ENCODE peak calls at places on chromosomes 3 and 15, in nine cellular contexts. M, D, R, Y, O, E, P, K and N are unnamed samples.

GRCh38 chr3:167346171-167346570 is 33.9 kb downstream of the ZBBX start:
- DNase-seq in M (no peak), D (no peak), R (no peak), Y (no peak), O (no peak), E (no peak), P (no peak), K (no peak), N (no peak)

GRCh38 chr3:141294848-141295247 is 63.2 kb downstream of the PXYLP1 start:
- DNase-seq in M (peak), D (no peak), R (peak), Y (no peak), O (no peak), E (peak), P (no peak), K (peak), N (peak)

GRCh38 chr3:148464246-148464645 is 233.5 kb upstream of the AGTR1 start:
- DNase-seq in M (no peak), D (no peak), R (peak), Y (no peak), O (no peak), E (no peak), P (no peak), K (peak), N (peak)

GRCh38 chr3:188149587-188149986 is 4.4 kb upstream of the LPP start:
- DNase-seq in M (no peak), D (no peak), R (no peak), Y (no peak), O (no peak), E (no peak), P (no peak), K (no peak), N (no peak)

GRCh38 chr15:51387699-51388041 is 46.2 kb downstream of the GLDN start:
- DNase-seq in M (no peak), D (no peak), R (no peak), Y (no peak), O (no peak), E (no peak), P (no peak), K (no peak), N (no peak)

GRCh38 chr15:76418352-76419140 is 82.0 kb downstream of the ISL2 start:
- DNase-seq in M (no peak), D (no peak), R (no peak), Y (no peak), O (no peak), E (no peak), P (no peak), K (no peak), N (no peak)

GRCh38 chr3:147419062-147419701 is 10.0 kb downstream of the ZIC1 start:
- DNase-seq in M (peak), D (peak), R (peak), Y (peak), O (no peak), E (peak), P (no peak), K (peak), N (peak)

GRCh38 chr15:94185547-94186236 is 45.7 kb upstream of the MCTP2 start:
- DNase-seq in M (no peak), D (no peak), R (no peak), Y (no peak), O (no peak), E (no peak), P (no peak), K (no peak), N (no peak)

GRCh38 chr3:12959395-12959794 is 113.8 kb downstream of the IQSEC1 start:
- DNase-seq in M (no peak), D (no peak), R (no peak), Y (no peak), O (no peak), E (no peak), P (no peak), K (no peak), N (no peak)

GRCh38 chr3:182258538-182259177 is 534.6 kb upstream of the ATP11B start:
- DNase-seq in M (no peak), D (no peak), R (peak), Y (peak), O (no peak), E (peak), P (no peak), K (peak), N (peak)

GRCh38 chr3:197001972-197002700 is 27.5 kb downstream of the MELTF start:
- DNase-seq in M (peak), D (peak), R (no peak), Y (peak), O (no peak), E (no peak), P (no peak), K (peak), N (peak)

GRCh38 chr15:39908186-39908585 is 11.9 kb downstream of the GPR176 start:
- DNase-seq in M (peak), D (no peak), R (peak), Y (no peak), O (no peak), E (peak), P (no peak), K (peak), N (peak)

GRCh38 chr15:57994468-57995154 is 70.9 kb downstream of the ALDH1A2 start:
- DNase-seq in M (no peak), D (no peak), R (no peak), Y (no peak), O (no peak), E (no peak), P (no peak), K (no peak), N (peak)

GRCh38 chr3:13013994-13014754 is 59.1 kb downstream of the IQSEC1 start:
- DNase-seq in M (no peak), D (no peak), R (no peak), Y (no peak), O (peak), E (no peak), P (no peak), K (no peak), N (no peak)

GRCh38 chr15:58420579-58421043 is 11.2 kb upstream of the LIPC start:
- DNase-seq in M (no peak), D (no peak), R (no peak), Y (no peak), O (no peak), E (no peak), P (no peak), K (no peak), N (no peak)

GRCh38 chr3:168093229-168093628 is 2.5 kb downstream of the GOLIM4 start:
- DNase-seq in M (no peak), D (no peak), R (no peak), Y (no peak), O (no peak), E (no peak), P (no peak), K (no peak), N (peak)

GRCh38 chr15:35673093-35673573 is 127.2 kb upstream of the DPH6 start:
- DNase-seq in M (no peak), D (no peak), R (no peak), Y (no peak), O (no peak), E (no peak), P (no peak), K (no peak), N (no peak)

GRCh38 chr3:128351476-128352085 is 115.1 kb downstream of the DNAJB8 start:
- DNase-seq in M (no peak), D (no peak), R (no peak), Y (peak), O (no peak), E (no peak), P (no peak), K (no peak), N (no peak)

GRCh38 chr15:79661411-79661810 is 229.3 kb downstream of the MINAR1 start:
- DNase-seq in M (no peak), D (no peak), R (no peak), Y (no peak), O (no peak), E (no peak), P (no peak), K (no peak), N (no peak)

GRCh38 chr15:71804226-71804625 is 6.1 kb upstream of the NR2E3 start:
- DNase-seq in M (no peak), D (no peak), R (no peak), Y (no peak), O (no peak), E (no peak), P (no peak), K (no peak), N (no peak)

GRCh38 chr3:190747566-190747965 is 114.9 kb downstream of the GMNC start:
- DNase-seq in M (no peak), D (no peak), R (no peak), Y (no peak), O (no peak), E (no peak), P (no peak), K (peak), N (no peak)

GRCh38 chr3:140910860-140911259 is 30.8 kb upstream of the SLC25A36 start:
- DNase-seq in M (peak), D (no peak), R (no peak), Y (peak), O (no peak), E (no peak), P (no peak), K (peak), N (peak)

GRCh38 chr15:101451192-101451799 is 38.2 kb downstream of the PCSK6 start:
- DNase-seq in M (no peak), D (peak), R (no peak), Y (peak), O (no peak), E (no peak), P (no peak), K (peak), N (no peak)